ENCODE peak calls at places on chromosomes 13 and 19, in eight cellular contexts. G is K562, Q is HCT116, J is GM23338, W is Panc1, V is GM12878, C is upper lobe of left lung, I is HepG2. U is an unnamed sample.
A peak's percentile ranks its signal among the peaks of the same experiment; 100 is the strongest.

GRCh38 chr13:50691682-50692263 is 151.7 kb downstream of the DLEU7 start:
- ATAC-seq in G (peak; percentile 57), Q (no peak), J (no peak), W (peak; percentile 89), V (no peak), C (no peak), I (no peak), U (no peak)

GRCh38 chr13:111429064-111429558 is 108.7 kb downstream of the TEX29 start:
- ATAC-seq in G (peak; percentile 82), Q (peak; percentile 96), J (peak; percentile 99), W (peak; percentile 80), V (peak; percentile 83), C (no peak), I (peak; percentile 96), U (no peak)

GRCh38 chr19:39047076-39047475 is 14.7 kb upstream of the FBXO27 start:
- ATAC-seq in G (no peak), Q (no peak), J (no peak), W (no peak), V (no peak), C (no peak), I (no peak), U (no peak)

GRCh38 chr19:40053491-40053890 is 2.5 kb downstream of the ZNF780B start:
- ATAC-seq in G (no peak), Q (no peak), J (no peak), W (no peak), V (no peak), C (no peak), I (no peak), U (no peak)

GRCh38 chr13:29508874-29509249 is 86.6 kb downstream of the SLC7A1 start:
- ATAC-seq in G (peak; percentile 16), Q (no peak), J (peak; percentile 18), W (no peak), V (no peak), C (no peak), I (peak; percentile 33), U (no peak)

GRCh38 chr13:98892821-98893220 is 85.0 kb downstream of the DOCK9 start:
- ATAC-seq in G (peak; percentile 27), Q (no peak), J (peak; percentile 59), W (no peak), V (no peak), C (no peak), I (no peak), U (no peak)

GRCh38 chr13:26325876-26326275 is 71.9 kb downstream of the CDK8 start:
- ATAC-seq in G (no peak), Q (no peak), J (no peak), W (no peak), V (peak; percentile 92), C (no peak), I (no peak), U (no peak)

GRCh38 chr13:114107686-114108081 is 24.7 kb downstream of the RASA3 start:
- ATAC-seq in G (no peak), Q (no peak), J (no peak), W (no peak), V (no peak), C (no peak), I (no peak), U (peak; percentile 52)

GRCh38 chr13:113853518-113854237 is 10.2 kb downstream of the GAS6 start:
- ATAC-seq in G (peak; percentile 72), Q (no peak), J (peak; percentile 9), W (no peak), V (no peak), C (no peak), I (no peak), U (no peak)

GRCh38 chr13:98372886-98373285 is 195.8 kb upstream of the RNF113B start:
- ATAC-seq in G (no peak), Q (no peak), J (peak; percentile 59), W (no peak), V (no peak), C (no peak), I (no peak), U (no peak)

GRCh38 chr19:52190679-52191293 is 934 bp downstream of the PPP2R1A start:
- ATAC-seq in G (no peak), Q (no peak), J (no peak), W (no peak), V (peak; percentile 4), C (no peak), I (no peak), U (no peak)

GRCh38 chr19:38318595-38319142 is 976 bp upstream of the KCNK6 start:
- ATAC-seq in G (no peak), Q (no peak), J (no peak), W (no peak), V (no peak), C (no peak), I (no peak), U (no peak)

GRCh38 chr13:65894049-65894448 is 1336.1 kb downstream of the PCDH9 start:
- ATAC-seq in G (no peak), Q (no peak), J (no peak), W (no peak), V (no peak), C (no peak), I (no peak), U (no peak)

GRCh38 chr13:27980280-27980998 is 8.1 kb downstream of the URAD start:
- ATAC-seq in G (no peak), Q (no peak), J (peak; percentile 15), W (no peak), V (no peak), C (no peak), I (peak; percentile 63), U (no peak)

GRCh38 chr19:6340493-6341201 is 7.2 kb upstream of the ACER1 start:
- ATAC-seq in G (peak; percentile 89), Q (peak; percentile 27), J (peak; percentile 42), W (peak; percentile 51), V (peak; percentile 30), C (peak; percentile 40), I (peak; percentile 86), U (no peak)

GRCh38 chr13:76894401-76895110 is 8.4 kb upstream of the KCTD12 start:
- ATAC-seq in G (no peak), Q (no peak), J (no peak), W (no peak), V (no peak), C (no peak), I (no peak), U (no peak)

GRCh38 chr13:79387853-79388252 is 18.2 kb downstream of the RBM26 start:
- ATAC-seq in G (peak; percentile 11), Q (no peak), J (no peak), W (no peak), V (no peak), C (no peak), I (no peak), U (no peak)

GRCh38 chr19:32744555-32745325 is 25.2 kb downstream of the TDRD12 start:
- ATAC-seq in G (peak; percentile 55), Q (no peak), J (no peak), W (no peak), V (no peak), C (peak; percentile 57), I (no peak), U (no peak)

GRCh38 chr19:28737021-28737525 is 475.9 kb downstream of the UQCRFS1 start:
- ATAC-seq in G (peak; percentile 82), Q (no peak), J (peak; percentile 71), W (peak; percentile 70), V (no peak), C (no peak), I (peak; percentile 69), U (no peak)

GRCh38 chr19:811007-811434 is 10.7 kb downstream of the PLPPR3 start:
- ATAC-seq in G (peak; percentile 9), Q (no peak), J (peak; percentile 9), W (no peak), V (no peak), C (no peak), I (no peak), U (no peak)
- TF ChIP-seq POLR2AphosphoS5 in G (peak; percentile 12), Q (no peak), J (peak; percentile 11), W (no peak), V (peak; percentile 0), C (no peak), I (no peak), U (no peak)

GRCh38 chr13:36354842-36355241 is 8.6 kb upstream of the SPART start:
- ATAC-seq in G (no peak), Q (no peak), J (no peak), W (no peak), V (peak; percentile 67), C (no peak), I (no peak), U (no peak)
- TF ChIP-seq POLR2AphosphoS5 in G (no peak), Q (no peak), J (no peak), W (no peak), V (no peak), C (no peak), I (no peak), U (no peak)

GRCh38 chr19:11763611-11764010 is 3.2 kb upstream of the ZNF441 start:
- ATAC-seq in G (no peak), Q (no peak), J (no peak), W (no peak), V (no peak), C (no peak), I (no peak), U (no peak)

GRCh38 chr19:11766597-11767591 is at the start of gene ZNF441:
- ATAC-seq in G (peak; percentile 99), Q (peak; percentile 96), J (peak; percentile 89), W (peak; percentile 100), V (peak; percentile 98), C (peak; percentile 99), I (peak; percentile 93), U (peak; percentile 99)

GRCh38 chr19:11763117-11763516 is 3.7 kb upstream of the ZNF441 start:
- ATAC-seq in G (no peak), Q (no peak), J (no peak), W (no peak), V (no peak), C (no peak), I (no peak), U (no peak)

GRCh38 chr19:11769995-11770394 is 3.2 kb downstream of the ZNF441 start:
- ATAC-seq in G (no peak), Q (no peak), J (no peak), W (no peak), V (no peak), C (no peak), I (no peak), U (no peak)

GRCh38 chr19:11767633-11768133 is 883 bp downstream of the ZNF441 start:
- ATAC-seq in G (peak; percentile 36), Q (no peak), J (no peak), W (peak; percentile 5), V (peak; percentile 77), C (peak; percentile 43), I (peak; percentile 87), U (no peak)
- TF ChIP-seq POLR2AphosphoS5 in G (no peak), Q (no peak), J (no peak), W (no peak), V (peak; percentile 37), C (no peak), I (peak; percentile 67), U (peak; percentile 13)

GRCh38 chr13:42378383-42378780 is 106.4 kb downstream of the AKAP11 start:
- ATAC-seq in G (no peak), Q (no peak), J (no peak), W (no peak), V (peak; percentile 74), C (no peak), I (no peak), U (no peak)

GRCh38 chr13:42377640-42378382 is 105.9 kb downstream of the AKAP11 start:
- ATAC-seq in G (no peak), Q (no peak), J (no peak), W (no peak), V (peak; percentile 76), C (no peak), I (no peak), U (no peak)

GRCh38 chr13:42381165-42381425 is 109.1 kb downstream of the AKAP11 start:
- ATAC-seq in G (no peak), Q (no peak), J (no peak), W (no peak), V (no peak), C (no peak), I (no peak), U (no peak)

GRCh38 chr13:42379241-42379640 is 107.3 kb downstream of the AKAP11 start:
- ATAC-seq in G (no peak), Q (no peak), J (no peak), W (no peak), V (no peak), C (no peak), I (no peak), U (no peak)

GRCh38 chr13:42380420-42381164 is 108.6 kb downstream of the AKAP11 start:
- ATAC-seq in G (no peak), Q (no peak), J (no peak), W (no peak), V (peak; percentile 69), C (no peak), I (no peak), U (no peak)
- TF ChIP-seq POLR2AphosphoS5 in G (no peak), Q (no peak), J (no peak), W (no peak), V (peak; percentile 60), C (no peak), I (no peak), U (no peak)

U was measured in gastroesophageal sphincter.